ENCODE peak calls at places on chromosomes 6 and 20, in eight cellular contexts. T, C, V, G, S, Q, N and A are unnamed samples.

GRCh38 chr6:163694988-163695942 is 280.7 kb downstream of the QKI start:
- DNase-seq in T (no peak), C (no peak), V (no peak), G (no peak), S (no peak), Q (no peak), N (no peak), A (no peak)

GRCh38 chr6:131225127-131225526 is 89.9 kb downstream of the AKAP7 start:
- DNase-seq in T (no peak), C (no peak), V (no peak), G (no peak), S (no peak), Q (no peak), N (no peak), A (no peak)

GRCh38 chr6:44042261-44043035 is 84.8 kb downstream of the MRPL14 start:
- DNase-seq in T (no peak), C (no peak), V (no peak), G (no peak), S (no peak), Q (no peak), N (no peak), A (no peak)

GRCh38 chr20:931401-931800 is 15.3 kb upstream of the ANGPT4 start:
- DNase-seq in T (no peak), C (no peak), V (no peak), G (no peak), S (no peak), Q (no peak), N (no peak), A (no peak)

GRCh38 chr6:5619249-5619648 is 357.9 kb downstream of the FARS2 start:
- DNase-seq in T (no peak), C (no peak), V (no peak), G (no peak), S (no peak), Q (no peak), N (no peak), A (no peak)

GRCh38 chr20:31673435-31673834 is 35.7 kb downstream of the COX4I2 start:
- DNase-seq in T (no peak), C (no peak), V (no peak), G (no peak), S (no peak), Q (no peak), N (no peak), A (no peak)

GRCh38 chr20:23159256-23159922 is 73.3 kb upstream of the CD93 start:
- DNase-seq in T (no peak), C (no peak), V (no peak), G (no peak), S (no peak), Q (no peak), N (peak; percentile 36), A (no peak)

GRCh38 chr20:52493177-52493711 is 301.7 kb upstream of the ZFP64 start:
- DNase-seq in T (no peak), C (no peak), V (peak; percentile 84), G (no peak), S (no peak), Q (no peak), N (no peak), A (no peak)

GRCh38 chr20:32877507-32877906 is 18.8 kb downstream of the EFCAB8 start:
- DNase-seq in T (no peak), C (no peak), V (no peak), G (no peak), S (no peak), Q (no peak), N (no peak), A (no peak)

GRCh38 chr6:1020837-1021236 is 291.1 kb upstream of the FOXQ1 start:
- DNase-seq in T (no peak), C (no peak), V (no peak), G (no peak), S (no peak), Q (no peak), N (no peak), A (no peak)

GRCh38 chr6:105310371-105310770 is 92.5 kb downstream of the PREP start:
- DNase-seq in T (no peak), C (no peak), V (no peak), G (no peak), S (peak; percentile 15), Q (no peak), N (no peak), A (no peak)

GRCh38 chr20:36447101-36447500 is 94.2 kb upstream of the MYL9 start:
- DNase-seq in T (no peak), C (peak; percentile 79), V (no peak), G (no peak), S (peak; percentile 63), Q (no peak), N (no peak), A (no peak)